ENCODE peak calls at places on chromosomes 16 and 17, in four cellular contexts. H is CD4-positive, alpha-beta T cell; N is endodermal cell; O is esophagus squamous epithelium. T is an unnamed sample. For H3K27me3, the result is how much of the 10 kb centered on the place peaks cover.

GRCh38 chr16:23917621-23918020 is 81.8 kb downstream of the PRKCB start:
- DNase-seq in N (no peak), O (no peak), H (no peak), T (no peak)

GRCh38 chr16:1379863-1380174 is 28.1 kb downstream of the GNPTG start:
- DNase-seq in H (no peak), N (peak), O (no peak), T (no peak)

GRCh38 chr17:51734462-51734861 is 424.1 kb downstream of the CA10 start:
- DNase-seq in O (no peak), H (no peak), N (peak), T (no peak)

GRCh38 chr16:53781023-53781605 is 77.2 kb downstream of the FTO start:
- DNase-seq in H (no peak), N (no peak), O (no peak), T (no peak)

GRCh38 chr17:29591737-29592624 is 951 bp upstream of the ANKRD13B start:
- DNase-seq in N (peak), H (peak), O (no peak), T (no peak)

GRCh38 chr16:56269824-56270684 is 78.8 kb downstream of the GNAO1 start:
- DNase-seq in N (peak), H (no peak), O (no peak), T (peak)

GRCh38 chr16:23324727-23325126 is 22.6 kb downstream of the SCNN1B start:
- DNase-seq in N (no peak), O (no peak), H (no peak), T (no peak)

GRCh38 chr17:42797067-42798007 is 1.2 kb downstream of the COA3 start:
- DNase-seq in N (no peak), O (no peak), H (no peak), T (no peak)

GRCh38 chr17:17728550-17729251 is 47.4 kb downstream of the RAI1 start:
- DNase-seq in O (no peak), H (no peak), N (no peak), T (no peak)

GRCh38 chr17:72502111-72502939 is 381.5 kb downstream of the SOX9 start:
- DNase-seq in N (peak), O (no peak), H (no peak), T (peak)

GRCh38 chr16:85986931-85987749 is 88.2 kb downstream of the IRF8 start:
- DNase-seq in H (peak), O (no peak), N (peak), T (no peak)

GRCh38 chr17:16994626-16995025 is 22.7 kb upstream of the TNFRSF13B start:
- DNase-seq in N (no peak), H (no peak), O (no peak), T (no peak)

GRCh38 chr16:67298277-67298676 is 18.9 kb downstream of the PLEKHG4 start:
- DNase-seq in H (no peak), N (no peak), O (no peak), T (no peak)

GRCh38 chr16:67294171-67294757 is 14.9 kb downstream of the PLEKHG4 start:
- DNase-seq in O (no peak), N (no peak), H (no peak), T (no peak)

GRCh38 chr16:67296422-67296821 is 17.1 kb downstream of the PLEKHG4 start:
- DNase-seq in H (no peak), N (no peak), O (no peak), T (no peak)

GRCh38 chr16:67291461-67291860 is 12.1 kb downstream of the PLEKHG4 start:
- DNase-seq in O (no peak), H (no peak), N (peak), T (no peak)

GRCh38 chr16:67294927-67295326 is 15.6 kb downstream of the PLEKHG4 start:
- DNase-seq in O (no peak), N (peak), H (no peak), T (no peak)
- TF ChIP-seq CTCF in O (no peak), N (no peak), H (no peak), T (peak)

GRCh38 chr16:31201511-31202401 is 804 bp downstream of the PYCARD start:
- DNase-seq in H (no peak), O (no peak), N (peak), T (no peak)
- H3K27ac ChIP-seq in H (no peak), O (peak), N (no peak), T (no peak)

GRCh38 chr16:87628940-87629339 is 26.6 kb downstream of the JPH3 start:
- DNase-seq in O (no peak), H (no peak), N (no peak), T (no peak)
- H3K27me3 ChIP-seq in O (under half), H (under half), N (under half), T (under half)

GRCh38 chr17:76432712-76433336 is 20.1 kb downstream of the UBE2O start:
- DNase-seq in N (peak), H (no peak), O (no peak), T (no peak)
- TF ChIP-seq CTCF in N (peak), H (peak), O (peak), T (peak)

GRCh38 chr17:32810690-32811089 is 66.2 kb downstream of the MYO1D start:
- DNase-seq in H (no peak), N (no peak), O (no peak), T (no peak)

GRCh38 chr17:32805029-32805976 is 71.6 kb downstream of the MYO1D start:
- DNase-seq in O (no peak), N (no peak), H (no peak), T (no peak)

GRCh38 chr17:32803544-32803943 is 73.4 kb downstream of the MYO1D start:
- DNase-seq in O (no peak), H (no peak), N (no peak), T (no peak)

GRCh38 chr17:32807577-32807976 is 69.3 kb downstream of the MYO1D start:
- DNase-seq in H (no peak), O (no peak), N (no peak), T (no peak)

DNA sequence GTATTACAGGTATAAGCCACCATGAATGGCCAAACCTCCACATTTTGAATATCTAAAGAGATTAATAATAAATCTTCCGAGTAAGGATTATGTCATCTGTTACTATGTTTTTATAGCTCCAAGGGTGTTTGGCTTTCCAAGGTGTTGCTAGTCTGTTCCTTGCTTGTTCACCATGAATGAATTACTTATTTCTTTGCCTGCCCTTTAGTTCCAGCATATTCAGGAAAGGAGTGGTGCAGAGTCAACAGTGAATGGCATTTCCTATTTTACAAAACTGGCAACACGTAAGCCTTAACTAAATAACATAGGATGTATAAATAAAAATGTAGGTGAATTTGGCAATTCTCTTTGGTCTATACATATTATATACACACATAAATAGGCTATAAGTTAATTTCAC is 70.3 kb downstream of the MYO1D start:
- DNase-seq in O (no peak), H (no peak), N (no peak), T (no peak)
- H3K27ac ChIP-seq in O (no peak), H (no peak), N (no peak), T (no peak)

GRCh38 chr17:18946536-18946935 is 5.4 kb upstream of the SLC5A10 start:
- DNase-seq in O (no peak), H (no peak), N (peak), T (no peak)
- H3K27me3 ChIP-seq in O (under half), H (under half), N (under half), T (under half)

DNA sequence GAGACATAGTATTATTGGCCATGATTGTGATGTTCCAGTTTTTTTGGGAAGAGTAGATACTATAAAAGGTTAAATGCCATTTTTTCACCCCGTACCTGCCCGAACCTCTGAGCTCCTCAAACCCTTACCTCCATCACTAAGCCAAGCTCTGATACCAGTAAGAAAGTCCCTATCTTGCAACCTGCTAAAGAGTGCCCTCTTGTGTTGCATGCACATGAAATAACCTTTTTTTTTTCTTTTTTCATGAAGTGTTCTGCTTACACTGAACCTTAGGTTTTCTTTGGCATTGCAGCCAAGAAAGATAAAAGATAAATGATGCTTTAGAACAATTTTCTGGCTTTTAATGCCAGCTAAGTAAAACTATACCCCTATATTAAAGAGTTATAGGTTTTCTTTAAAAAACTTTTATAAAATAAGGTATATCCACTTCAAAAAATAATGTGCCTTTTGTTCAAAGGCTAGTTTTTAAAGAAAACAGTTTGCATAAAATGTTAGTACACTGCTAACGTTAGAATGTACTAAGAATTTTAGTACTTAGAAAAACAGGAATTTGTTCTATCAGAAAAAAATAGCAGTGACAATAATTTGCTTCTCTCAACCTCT is 295.3 kb upstream of the PMFBP1 start:
- DNase-seq in O (no peak), H (no peak), N (peak), T (peak)
- TF ChIP-seq CTCF in O (peak), H (no peak), N (peak), T (peak)

GRCh38 chr17:63431939-63432804 is 13.9 kb downstream of the CYB561 start:
- DNase-seq in N (no peak), O (no peak), H (no peak), T (no peak)
- H3K27ac ChIP-seq in N (peak), O (peak), H (no peak), T (peak)

GRCh38 chr17:79177877-79178276 is 103.3 kb downstream of the ENGASE start:
- DNase-seq in O (no peak), H (no peak), N (no peak), T (no peak)

GRCh38 chr17:79174193-79174765 is 99.7 kb downstream of the ENGASE start:
- DNase-seq in H (no peak), O (no peak), N (no peak), T (no peak)

GRCh38 chr17:79176792-79177601 is 102.4 kb downstream of the ENGASE start:
- DNase-seq in N (peak), O (no peak), H (no peak), T (no peak)

GRCh38 chr17:79171152-79171551 is 96.5 kb downstream of the ENGASE start:
- DNase-seq in N (no peak), H (no peak), O (no peak), T (no peak)

DNA sequence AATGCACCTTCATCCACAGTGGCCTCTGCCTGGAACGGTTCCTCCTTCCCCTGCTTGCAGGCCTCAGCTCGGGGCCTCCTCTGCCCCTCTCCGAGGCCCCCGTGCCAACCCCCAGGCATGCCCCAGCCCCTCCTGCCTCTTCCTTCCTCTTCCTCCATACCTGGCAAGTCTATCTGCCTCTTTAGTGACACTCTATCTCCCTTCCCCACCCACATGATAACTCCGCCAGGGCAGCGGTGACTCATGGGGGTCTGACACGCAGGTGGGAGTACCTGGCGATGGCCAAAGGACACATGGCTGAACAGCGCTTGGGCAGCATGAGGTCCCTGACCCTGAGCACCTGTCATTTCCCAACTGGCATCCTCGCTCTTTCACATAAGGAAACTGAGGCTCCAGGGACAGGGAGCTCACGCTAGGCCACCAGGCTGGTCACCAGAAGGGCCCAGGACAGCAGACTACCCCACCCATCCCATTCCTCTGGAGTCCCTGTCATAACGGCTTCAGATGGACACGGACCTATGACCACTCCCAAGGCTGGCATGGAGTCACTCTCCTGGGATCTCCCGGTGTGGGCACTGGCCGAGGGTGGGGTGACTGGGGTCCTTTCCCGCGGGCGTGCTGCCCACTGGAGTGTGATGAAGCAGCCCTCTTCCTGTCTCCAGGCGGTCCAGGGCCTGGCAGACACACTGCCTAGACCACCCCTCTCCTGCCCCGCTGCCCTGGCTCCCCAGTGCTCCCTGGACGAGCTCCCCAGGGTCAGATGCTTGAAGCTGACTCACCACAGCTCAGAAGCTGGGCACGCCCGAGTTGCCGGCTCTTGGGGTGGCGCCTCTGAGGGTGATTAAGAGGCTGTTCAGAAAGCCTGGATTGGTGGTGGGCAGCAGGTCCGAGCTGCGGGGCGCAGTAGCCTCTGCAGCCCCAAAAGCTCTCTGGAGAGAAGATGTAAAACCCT is 100.6 kb downstream of the ENGASE start:
- DNase-seq in H (no peak), N (no peak), O (no peak), T (no peak)
- H3K27me3 ChIP-seq in H (under half), N (under half), O (under half), T (under half)

GRCh38 chr16:189604-190186 is 9.4 kb downstream of the HBQ1 start:
- DNase-seq in O (no peak), N (no peak), H (no peak), T (no peak)

GRCh38 chr16:191783-192294 is 11.6 kb downstream of the HBQ1 start:
- DNase-seq in O (no peak), N (no peak), H (no peak), T (no peak)

GRCh38 chr16:185691-186090 is 5.4 kb downstream of the HBQ1 start:
- DNase-seq in H (no peak), O (no peak), N (no peak), T (no peak)

GRCh38 chr16:187330-187729 is 7.1 kb downstream of the HBQ1 start:
- DNase-seq in H (no peak), O (no peak), N (no peak), T (no peak)

GRCh38 chr16:188674-189073 is 8.4 kb downstream of the HBQ1 start:
- DNase-seq in N (no peak), H (peak), O (no peak), T (no peak)
- TF ChIP-seq CTCF in N (peak), H (peak), O (no peak), T (no peak)